ENCODE peak calls at places on chromosomes 16 and 17, in four cellular contexts. F is HEK293T, W is GM12878, V is HepG2. H is an unnamed sample.

GRCh38 chr17:67813803-67814180 is 11.5 kb upstream of the BPTF start:
- DNase-seq in F (no peak), W (no peak), V (no peak), H (no peak)

GRCh38 chr16:20740901-20741491 is 622 bp downstream of the THUMPD1 start:
- DNase-seq in F (peak; percentile 90), W (peak; percentile 53), V (peak; percentile 80), H (peak; percentile 91)

GRCh38 chr17:4800462-4801185 is 1.5 kb downstream of the C17orf114 start:
- DNase-seq in F (no peak), W (no peak), V (no peak), H (no peak)

GRCh38 chr17:74280093-74280513 is 6.1 kb downstream of the DNAI2 start:
- DNase-seq in F (no peak), W (no peak), V (no peak), H (no peak)

GRCh38 chr17:58679263-58680037 is 12.4 kb downstream of the TEX14 start:
- DNase-seq in F (peak; percentile 71), W (peak; percentile 89), V (peak; percentile 78), H (peak; percentile 62)

GRCh38 chr16:86093801-86094750 is 195.1 kb downstream of the IRF8 start:
- DNase-seq in F (peak; percentile 27), W (no peak), V (no peak), H (no peak)

GRCh38 chr16:67100569-67101300 is 9.0 kb upstream of the PHAF1 start:
- DNase-seq in F (peak; percentile 21), W (no peak), V (no peak), H (no peak)

GRCh38 chr16:31460582-31461002 is 1.3 kb downstream of the ARMC5 start:
- DNase-seq in F (no peak), W (no peak), V (peak; percentile 54), H (peak; percentile 9)

GRCh38 chr17:60641810-60642220 is 35.8 kb upstream of the BCAS3 start:
- DNase-seq in F (peak; percentile 77), W (no peak), V (peak; percentile 87), H (peak; percentile 71)

GRCh38 chr17:15469260-15469659 is 1.8 kb upstream of the CDRT4 start:
- DNase-seq in F (no peak), W (no peak), V (no peak), H (no peak)

GRCh38 chr17:81537856-81538555 is 9.8 kb downstream of the FSCN2 start:
- DNase-seq in F (no peak), W (no peak), V (no peak), H (no peak)

GRCh38 chr16:1781758-1782407 is 488 bp downstream of the SPSB3 start:
- DNase-seq in F (no peak), W (no peak), V (no peak), H (no peak)

GRCh38 chr16:10738231-10739077 is 5.2 kb upstream of the NUBP1 start:
- DNase-seq in F (no peak), W (peak; percentile 82), V (peak; percentile 92), H (peak; percentile 90)

GRCh38 chr17:27236710-27237315 is 57.1 kb upstream of the WSB1 start:
- DNase-seq in F (peak; percentile 32), W (no peak), V (peak; percentile 63), H (peak; percentile 69)

GRCh38 chr17:51653902-51654301 is 393.6 kb downstream of the UTP18 start:
- DNase-seq in F (peak; percentile 21), W (no peak), V (no peak), H (no peak)

GRCh38 chr16:49018259-49018931 is 263.2 kb downstream of the CBLN1 start:
- DNase-seq in F (no peak), W (no peak), V (no peak), H (no peak)

GRCh38 chr16:56615353-56615752 is 7.0 kb downstream of the MT2A start:
- DNase-seq in F (no peak), W (no peak), V (no peak), H (no peak)

GRCh38 chr17:7308625-7309433 is 1.4 kb downstream of the EIF5A start:
- DNase-seq in F (peak; percentile 58), W (peak; percentile 67), V (peak; percentile 79), H (peak; percentile 83)

GRCh38 chr17:50558955-50559614 is 1.4 kb upstream of the CACNA1G start:
- DNase-seq in F (no peak), W (no peak), V (no peak), H (no peak)

GRCh38 chr17:48439473-48439872 is 9.5 kb upstream of the SKAP1 start:
- DNase-seq in F (no peak), W (no peak), V (no peak), H (peak; percentile 60)

GRCh38 chr17:62737513-62737912 is 70.6 kb downstream of the MARCHF10 start:
- DNase-seq in F (no peak), W (no peak), V (no peak), H (no peak)

GRCh38 chr16:31177136-31177535 is 2.8 kb upstream of the FUS start:
- DNase-seq in F (no peak), W (no peak), V (no peak), H (no peak)

GRCh38 chr16:6646891-6647290 is 685.8 kb upstream of the RBFOX1 start:
- DNase-seq in F (no peak), W (no peak), V (no peak), H (no peak)

GRCh38 chr17:39462644-39463375 is 1.5 kb downstream of the CDK12 start:
- DNase-seq in F (no peak), W (no peak), V (no peak), H (no peak)

GRCh38 chr17:28940675-28941074 is 10.6 kb downstream of the PHF12 start:
- DNase-seq in F (no peak), W (no peak), V (no peak), H (no peak)

DNA sequence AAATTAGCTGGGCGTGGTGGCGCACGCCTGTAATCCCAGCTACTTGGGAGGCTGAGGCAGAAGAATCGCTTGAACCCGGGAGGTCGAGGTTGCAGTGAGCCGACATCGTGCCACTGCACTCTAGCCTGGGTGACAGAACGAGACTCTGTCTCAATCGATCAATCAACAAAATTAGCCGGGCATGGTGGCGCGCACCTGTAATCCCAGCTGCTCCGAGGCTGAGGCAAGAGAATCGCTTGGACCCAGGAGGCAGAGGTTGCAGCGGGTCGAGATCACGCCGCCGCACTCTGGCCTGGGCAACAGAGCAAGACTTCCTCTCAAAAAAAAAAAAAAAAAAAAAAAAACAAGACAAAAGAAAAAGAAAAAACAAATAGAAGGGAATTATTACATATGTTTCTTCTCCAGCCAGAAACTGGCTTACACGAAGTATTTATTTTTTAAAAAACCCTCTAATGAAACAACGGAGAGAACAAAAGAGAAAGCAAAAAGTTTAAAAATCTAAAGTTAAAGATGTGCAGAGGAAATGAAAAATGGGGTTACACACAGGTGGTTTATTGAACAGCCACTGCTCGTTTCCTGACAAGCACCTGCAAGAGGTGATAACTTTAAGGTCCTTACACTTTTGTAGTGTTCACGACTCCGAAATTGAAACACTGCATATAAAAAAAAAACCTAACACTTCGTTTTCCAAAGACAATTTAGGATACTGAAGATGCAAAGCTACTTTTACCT is 1.4 kb downstream of the SYNRG start:
- DNase-seq in F (no peak), W (no peak), V (no peak), H (no peak)
- TF ChIP-seq TARDBP in F (no peak), W (no peak), V (no peak), H (no peak)

GRCh38 chr17:83116783-83117555 is 37.6 kb downstream of the METRNL start:
- DNase-seq in F (no peak), W (no peak), V (no peak), H (no peak)

GRCh38 chr17:83119987-83120864 is 40.8 kb downstream of the METRNL start:
- DNase-seq in F (no peak), W (peak; percentile 60), V (no peak), H (no peak)

GRCh38 chr17:83117594-83117993 is 38.2 kb downstream of the METRNL start:
- DNase-seq in F (no peak), W (no peak), V (no peak), H (no peak)

GRCh38 chr17:83116311-83116771 is 36.9 kb downstream of the METRNL start:
- DNase-seq in F (no peak), W (no peak), V (no peak), H (no peak)

DNA sequence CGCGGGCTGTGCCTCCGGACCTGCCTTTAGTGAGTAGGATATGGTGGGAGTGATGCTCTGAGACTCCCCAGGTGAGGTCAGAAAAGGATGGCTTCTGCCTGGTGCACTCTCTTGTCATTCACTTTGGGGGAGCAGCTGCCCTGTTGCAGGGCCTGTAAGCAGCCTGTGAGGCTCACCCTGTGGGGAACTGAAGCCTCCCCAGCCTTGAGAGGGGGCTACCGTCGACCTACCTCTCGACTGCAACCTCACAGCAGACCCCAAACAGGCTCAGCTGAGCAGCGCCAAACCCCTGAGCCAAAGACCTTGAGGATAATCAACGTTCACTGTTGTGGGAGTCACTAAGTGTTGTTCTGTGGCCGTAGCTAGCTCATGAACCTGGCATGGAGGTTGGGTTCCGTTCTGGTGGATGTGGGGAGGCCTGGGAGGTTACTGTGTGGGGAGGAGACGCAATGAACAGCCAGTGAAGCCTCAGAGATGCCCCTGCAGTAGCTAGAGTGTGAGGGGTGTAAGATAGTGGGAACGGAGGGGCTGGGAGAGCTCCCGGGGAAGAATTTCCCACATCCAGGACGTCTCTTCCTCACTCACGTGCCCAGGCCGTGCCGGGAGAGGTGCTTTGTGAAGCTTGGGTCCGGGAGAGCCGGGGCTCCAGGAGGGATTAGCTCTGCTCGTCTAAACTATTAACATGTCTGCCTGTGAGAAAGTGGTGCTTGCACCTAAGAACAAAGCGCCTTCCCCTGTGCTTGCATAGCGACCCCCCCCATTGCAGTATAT is 38.8 kb downstream of the METRNL start:
- DNase-seq in F (no peak), W (no peak), V (no peak), H (no peak)
- TF ChIP-seq TARDBP in F (no peak), W (no peak), V (no peak), H (no peak)

DNA sequence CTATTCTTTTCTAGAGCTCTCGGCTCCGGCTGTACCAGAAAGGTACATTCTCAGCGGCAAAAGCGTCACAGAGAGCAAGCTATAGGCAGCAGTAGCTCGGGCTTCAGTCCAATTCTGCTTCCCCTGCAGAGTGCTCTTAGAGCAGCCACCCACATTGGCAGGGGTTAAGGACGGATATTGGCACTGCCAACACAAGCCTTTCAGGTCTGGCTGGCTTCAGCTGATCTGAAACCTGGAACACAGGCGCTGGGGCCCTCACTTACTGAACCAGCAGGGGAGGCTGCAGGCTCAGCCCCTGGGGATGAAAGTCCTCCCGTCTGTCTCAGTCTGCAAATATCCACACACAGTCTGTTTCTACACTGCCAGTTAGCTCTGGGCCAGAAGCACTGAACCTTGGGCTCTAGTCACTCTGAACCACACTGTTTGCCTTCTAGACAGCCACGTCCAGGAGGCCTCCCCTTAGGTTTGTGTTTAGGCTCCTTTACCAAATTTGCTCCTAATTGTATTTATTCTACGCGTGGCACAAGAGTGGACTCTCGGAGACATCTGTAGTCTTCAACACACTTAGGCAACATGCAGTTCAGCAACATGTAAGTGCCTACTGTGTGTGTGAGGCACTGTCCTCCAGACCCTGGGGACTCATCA is 40.1 kb downstream of the HIC1 start:
- DNase-seq in F (no peak), W (no peak), V (peak; percentile 92), H (no peak)
- TF ChIP-seq TARDBP in F (no peak), W (no peak), V (peak; percentile 22), H (no peak)

DNA sequence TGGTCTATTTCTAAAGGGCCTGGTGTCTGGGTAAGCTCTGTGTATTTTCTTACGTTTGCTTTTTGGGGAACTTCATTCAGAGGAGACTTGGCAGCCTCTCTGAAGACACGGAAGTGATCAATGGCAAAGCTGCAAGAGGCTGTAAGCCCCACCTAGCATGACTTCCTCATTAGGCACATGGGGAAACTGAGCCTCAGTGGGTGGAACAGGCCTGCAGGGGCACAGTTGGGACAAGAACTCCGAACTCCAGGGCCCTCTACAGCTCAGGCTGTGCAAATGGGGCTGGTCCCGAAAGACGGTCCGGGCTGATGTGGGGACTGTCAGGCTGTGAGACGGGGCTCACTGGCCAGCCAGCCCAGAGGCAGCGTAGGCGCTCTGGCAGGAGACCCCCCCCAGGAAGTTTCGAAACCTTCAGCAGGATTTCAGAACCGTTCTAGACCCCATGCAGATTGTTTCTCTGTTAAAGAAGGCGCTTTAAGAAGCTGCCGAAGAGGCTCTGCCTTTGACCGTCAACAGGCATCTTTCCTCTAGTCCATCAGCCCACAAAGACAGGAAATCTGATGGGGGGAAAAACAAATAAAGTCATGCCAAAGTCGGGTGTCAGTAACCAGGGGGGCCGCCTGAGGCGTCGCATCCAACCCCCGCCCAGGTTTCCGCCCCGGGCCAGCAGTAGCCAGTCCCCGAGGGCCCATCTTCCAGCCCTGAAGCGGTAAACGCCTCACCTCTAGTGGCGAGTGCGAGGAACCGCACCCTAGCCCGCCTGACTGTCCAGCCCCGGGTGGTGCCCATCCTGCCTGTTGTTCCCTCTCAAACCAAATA is 79.8 kb upstream of the TBC1D3K start:
- DNase-seq in F (peak; percentile 70), W (no peak), V (peak; percentile 56), H (peak; percentile 84)
- TF ChIP-seq TARDBP in F (no peak), W (no peak), V (no peak), H (no peak)